ENCODE peak calls at places on chromosomes 1 and 21, in six cellular contexts. Q, S, L, J, W and R are unnamed samples.

GRCh38 chr1:7224081-7224534 is 438.9 kb downstream of the CAMTA1 start:
- DNase-seq in Q (no peak), S (no peak), L (no peak), J (no peak), W (no peak), R (no peak)

GRCh38 chr1:163298340-163298739 is 23.4 kb upstream of the NUF2 start:
- DNase-seq in Q (no peak), S (no peak), L (no peak), J (no peak), W (no peak), R (no peak)

GRCh38 chr1:95057361-95057760 is 15.4 kb downstream of the ALG14 start:
- DNase-seq in Q (no peak), S (no peak), L (no peak), J (no peak), W (no peak), R (no peak)

GRCh38 chr1:201689647-201690046 is 139.3 kb upstream of the IPO9 start:
- DNase-seq in Q (no peak), S (no peak), L (no peak), J (no peak), W (no peak), R (no peak)

GRCh38 chr21:45129231-45129923 is 55.0 kb downstream of the ADARB1 start:
- DNase-seq in Q (no peak), S (no peak), L (no peak), J (no peak), W (no peak), R (no peak)

GRCh38 chr1:77540501-77541161 is 141.8 kb downstream of the ZZZ3 start:
- DNase-seq in Q (no peak), S (no peak), L (no peak), J (no peak), W (no peak), R (no peak)

GRCh38 chr1:205009666-205010065 is 33.3 kb upstream of the CNTN2 start:
- DNase-seq in Q (no peak), S (no peak), L (no peak), J (no peak), W (no peak), R (no peak)

GRCh38 chr1:223700388-223700918 is 11.9 kb upstream of the CAPN2 start:
- DNase-seq in Q (no peak), S (peak), L (no peak), J (no peak), W (no peak), R (no peak)

GRCh38 chr21:26966978-26967913 is at the start of gene ADAMTS5:
- DNase-seq in Q (no peak), S (no peak), L (no peak), J (no peak), W (peak), R (no peak)

GRCh38 chr21:15171546-15171945 is 106.7 kb upstream of the NRIP1 start:
- DNase-seq in Q (no peak), S (no peak), L (no peak), J (no peak), W (no peak), R (no peak)

GRCh38 chr1:155938220-155938627 is 3.2 kb upstream of the RXFP4 start:
- DNase-seq in Q (peak), S (peak), L (peak), J (peak), W (peak), R (peak)

GRCh38 chr1:168643152-168643551 is 66.7 kb downstream of the XCL1 start:
- DNase-seq in Q (no peak), S (no peak), L (no peak), J (no peak), W (no peak), R (no peak)

GRCh38 chr21:44991538-44992483 is 52.0 kb downstream of the SLX9 start:
- DNase-seq in Q (no peak), S (no peak), L (no peak), J (no peak), W (no peak), R (no peak)

GRCh38 chr1:211653907-211654553 is 21.4 kb downstream of the NEK2 start:
- DNase-seq in Q (no peak), S (no peak), L (no peak), J (peak), W (no peak), R (no peak)

GRCh38 chr1:67626495-67627235 is 58.3 kb upstream of the GADD45A start:
- DNase-seq in Q (no peak), S (peak), L (no peak), J (no peak), W (no peak), R (no peak)

GRCh38 chr1:30822966-30823581 is 65.5 kb upstream of the LAPTM5 start:
- DNase-seq in Q (no peak), S (no peak), L (no peak), J (no peak), W (no peak), R (no peak)

GRCh38 chr1:10779201-10779600 is 17.2 kb downstream of the CASZ1 start:
- DNase-seq in Q (no peak), S (peak), L (no peak), J (no peak), W (no peak), R (no peak)

GRCh38 chr1:82062206-82062605 is 261.5 kb downstream of the ADGRL2 start:
- DNase-seq in Q (no peak), S (no peak), L (no peak), J (peak), W (no peak), R (no peak)

GRCh38 chr1:183212870-183213269 is 26.8 kb downstream of the LAMC2 start:
- DNase-seq in Q (no peak), S (no peak), L (no peak), J (no peak), W (no peak), R (no peak)

GRCh38 chr1:216221260-216221700 is 202.0 kb downstream of the USH2A start:
- DNase-seq in Q (peak), S (peak), L (peak), J (peak), W (peak), R (peak)

GRCh38 chr1:153651771-153652170 is 6.7 kb upstream of the SNAPIN start:
- DNase-seq in Q (no peak), S (no peak), L (no peak), J (no peak), W (no peak), R (no peak)

GRCh38 chr1:231643333-231644237 is 17.0 kb downstream of the DISC1 start:
- DNase-seq in Q (no peak), S (no peak), L (no peak), J (no peak), W (no peak), R (no peak)

GRCh38 chr1:188062456-188062855 is 1233.7 kb downstream of the PLA2G4A start:
- DNase-seq in Q (no peak), S (no peak), L (no peak), J (no peak), W (no peak), R (no peak)

GRCh38 chr1:2388004-2388913 is 3.1 kb downstream of the MORN1 start:
- DNase-seq in Q (no peak), S (no peak), L (no peak), J (no peak), W (no peak), R (no peak)

GRCh38 chr1:193437785-193438184 is 251.4 kb upstream of the B3GALT2 start:
- DNase-seq in Q (no peak), S (no peak), L (no peak), J (no peak), W (no peak), R (peak)

GRCh38 chr1:155184835-155185782 is 11.5 kb downstream of the TRIM46 start:
- DNase-seq in Q (no peak), S (no peak), L (no peak), J (no peak), W (peak), R (peak)

GRCh38 chr1:186722711-186723309 is 42.6 kb upstream of the PTGS2 start:
- DNase-seq in Q (peak), S (peak), L (peak), J (peak), W (peak), R (no peak)

GRCh38 chr1:204417231-204417997 is 5.8 kb upstream of the PPP1R15B start:
- DNase-seq in Q (no peak), S (peak), L (peak), J (peak), W (peak), R (no peak)

GRCh38 chr1:232776526-232776925 is 28.7 kb upstream of the MAP10 start:
- DNase-seq in Q (no peak), S (no peak), L (no peak), J (no peak), W (peak), R (no peak)

GRCh38 chr21:20330652-20331051 is 667.6 kb upstream of the NCAM2 start:
- DNase-seq in Q (no peak), S (no peak), L (peak), J (no peak), W (no peak), R (no peak)
- TF ChIP-seq YY1 in Q (no peak), S (no peak), L (no peak), J (no peak), W (no peak), R (no peak)

DNA sequence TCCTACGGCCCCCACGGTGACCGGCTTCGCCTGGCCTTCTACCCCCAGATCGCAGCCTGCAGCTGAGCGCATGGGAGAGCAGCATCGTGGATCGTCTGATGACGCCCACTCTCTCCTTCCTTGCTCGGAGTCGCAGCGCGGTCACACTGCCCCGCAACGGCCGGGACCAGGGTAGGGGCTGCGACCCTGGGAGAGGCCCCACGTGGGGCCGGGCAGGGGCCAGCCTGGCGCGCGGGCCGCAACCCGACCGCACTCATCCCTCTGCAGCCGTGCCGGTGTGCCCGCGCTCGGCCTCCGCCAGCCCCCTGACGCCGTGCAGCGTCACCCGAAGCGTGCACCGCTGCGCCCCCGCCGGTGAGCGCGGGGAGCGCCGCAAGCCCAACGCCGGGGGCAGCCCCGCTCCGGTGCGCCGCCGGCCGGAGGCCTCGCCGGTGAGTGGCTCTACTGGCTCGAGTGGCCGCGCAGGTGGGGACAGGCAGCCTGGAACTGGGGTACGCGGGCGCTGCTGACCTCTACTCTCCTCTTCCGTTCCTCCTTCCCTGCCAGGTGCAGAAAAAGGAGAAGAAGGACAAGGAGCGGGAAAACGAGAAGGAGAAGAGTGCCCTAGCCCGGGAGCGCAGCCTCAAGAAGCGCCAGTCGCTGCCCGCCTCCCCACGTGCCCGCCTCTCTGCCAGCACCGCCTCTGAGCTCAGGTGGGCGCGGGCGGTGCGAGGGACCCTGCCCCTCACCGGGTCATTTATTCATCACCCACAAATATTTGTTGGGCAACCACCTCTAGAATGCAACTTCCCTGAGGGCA is 20.4 kb downstream of the MAP7D1 start:
- DNase-seq in Q (no peak), S (no peak), L (no peak), J (no peak), W (no peak), R (no peak)
- TF ChIP-seq YY1 in Q (no peak), S (no peak), L (no peak), J (no peak), W (no peak), R (no peak)

DNA sequence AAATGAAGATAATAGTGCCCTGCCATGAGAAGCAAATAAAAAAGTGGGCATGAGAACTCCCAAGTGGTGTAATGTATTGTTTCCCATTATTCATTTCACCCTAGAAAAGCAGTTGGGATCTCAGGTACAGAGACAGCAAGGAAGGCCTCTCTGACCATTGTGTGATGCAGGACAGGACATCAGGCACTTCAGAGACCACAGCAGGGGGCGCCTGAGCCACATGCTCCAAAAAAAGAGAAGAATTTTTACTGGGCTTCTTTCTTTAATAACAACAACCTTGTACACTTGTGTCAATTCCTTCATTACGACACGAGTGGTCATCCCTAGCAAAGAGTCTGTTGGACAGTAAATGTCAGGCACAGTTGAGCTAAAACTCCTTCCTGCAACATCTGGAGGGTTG is 533.3 kb downstream of the OMA1 start:
- DNase-seq in Q (no peak), S (no peak), L (peak), J (peak), W (no peak), R (no peak)
- TF ChIP-seq YY1 in Q (no peak), S (no peak), L (no peak), J (no peak), W (no peak), R (no peak)

GRCh38 chr1:84665703-84666317 is 24.5 kb downstream of the SSX2IP start:
- DNase-seq in Q (no peak), S (no peak), L (no peak), J (no peak), W (no peak), R (no peak)
- TF ChIP-seq YY1 in Q (no peak), S (no peak), L (no peak), J (no peak), W (no peak), R (no peak)

GRCh38 chr1:26994020-26994745 is 691 bp downstream of the TRNP1 start:
- DNase-seq in Q (no peak), S (no peak), L (peak), J (no peak), W (peak), R (no peak)

GRCh38 chr1:26991310-26992116 is 2.0 kb upstream of the TRNP1 start:
- DNase-seq in Q (no peak), S (no peak), L (peak), J (peak), W (no peak), R (no peak)

GRCh38 chr1:26994772-26995625 is 1.5 kb downstream of the TRNP1 start:
- DNase-seq in Q (no peak), S (no peak), L (no peak), J (no peak), W (no peak), R (no peak)

GRCh38 chr1:26996024-26996423 is 2.5 kb downstream of the TRNP1 start:
- DNase-seq in Q (no peak), S (no peak), L (no peak), J (no peak), W (no peak), R (no peak)

DNA sequence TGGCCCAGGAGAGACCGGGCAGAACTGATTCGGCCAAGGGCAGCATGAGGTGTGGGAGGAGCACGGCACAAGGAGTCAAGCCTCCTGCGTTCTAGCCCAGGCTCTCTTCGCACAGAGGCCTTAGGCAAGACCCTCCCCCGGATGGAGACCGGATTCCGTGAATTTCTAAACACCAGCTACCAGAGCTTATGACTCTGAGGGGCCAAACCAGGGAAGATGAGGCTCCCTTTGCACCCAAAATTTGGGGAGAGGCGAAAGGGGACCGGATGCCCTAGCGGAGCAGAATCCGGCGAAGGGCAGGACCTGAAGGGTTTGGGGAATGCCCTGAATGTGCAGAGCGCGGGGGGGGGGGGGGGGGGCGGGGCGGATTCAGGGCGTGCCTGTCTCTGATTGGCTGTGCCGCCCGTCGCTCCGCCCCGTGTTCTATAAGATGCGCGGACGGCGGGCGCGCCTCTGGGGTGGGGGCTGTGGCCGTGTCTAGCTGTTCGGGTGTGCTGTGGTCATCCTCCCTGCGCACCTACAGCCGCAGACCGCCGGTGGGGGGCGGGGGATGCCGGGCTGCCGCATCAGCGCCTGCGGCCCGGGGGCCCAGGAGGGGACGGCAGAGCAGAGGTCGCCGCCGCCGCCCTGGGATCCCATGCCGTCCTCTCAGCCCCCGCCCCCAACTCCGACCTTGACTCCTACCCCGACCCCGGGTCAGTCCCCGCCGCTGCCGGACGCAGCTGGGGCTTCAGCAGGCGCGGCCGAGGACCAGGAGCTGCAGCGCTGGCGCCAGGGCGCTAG is at the start of gene TRNP1:
- DNase-seq in Q (peak), S (no peak), L (peak), J (peak), W (peak), R (no peak)
- TF ChIP-seq YY1 in Q (no peak), S (peak), L (no peak), J (peak), W (no peak), R (no peak)

GRCh38 chr1:178628637-178629548 is 96.2 kb upstream of the RALGPS2 start:
- DNase-seq in Q (peak), S (no peak), L (no peak), J (no peak), W (no peak), R (no peak)
- TF ChIP-seq YY1 in Q (no peak), S (no peak), L (no peak), J (no peak), W (no peak), R (no peak)

DNA sequence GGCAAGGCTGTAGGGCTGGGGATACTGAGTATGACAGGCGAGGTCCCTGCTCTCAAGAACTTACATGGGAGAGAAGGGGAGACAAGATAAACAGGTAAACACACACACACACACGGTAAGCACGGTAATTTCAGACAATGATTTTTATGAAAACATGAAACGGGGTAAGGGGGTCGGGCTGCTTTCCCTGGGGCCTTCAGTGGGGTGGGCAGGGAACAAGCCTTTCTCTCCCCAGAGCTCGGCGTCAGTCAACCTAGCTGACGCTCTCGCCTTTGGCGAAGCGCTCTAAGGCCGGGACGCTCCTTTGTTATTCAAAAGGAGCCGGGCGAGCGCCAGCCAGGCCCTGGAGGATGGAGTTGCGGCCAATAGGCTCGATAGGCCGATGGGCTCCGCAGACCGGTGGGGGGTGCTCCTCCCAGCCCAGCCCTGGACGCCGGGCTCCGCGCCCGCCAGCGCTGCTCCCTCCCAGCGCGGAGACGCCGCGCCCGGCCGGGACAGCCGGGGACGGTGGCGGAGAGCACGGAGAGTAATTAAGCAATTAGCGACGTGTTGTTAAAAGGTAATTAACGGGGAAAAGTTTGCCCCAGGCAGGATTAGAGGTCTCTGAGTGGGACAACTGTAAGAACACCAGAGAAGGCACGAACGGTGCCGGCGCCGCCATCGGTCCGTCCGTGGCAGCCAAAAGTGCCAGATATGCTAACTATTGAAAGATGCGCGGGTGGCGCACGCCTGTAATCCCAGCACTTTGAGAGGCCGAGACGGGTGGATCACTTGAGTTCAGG is 980 bp upstream of the INKA2 start:
- DNase-seq in Q (peak), S (no peak), L (peak), J (no peak), W (peak), R (no peak)
- TF ChIP-seq YY1 in Q (no peak), S (no peak), L (no peak), J (no peak), W (no peak), R (no peak)

GRCh38 chr21:33112151-33112550 is 42.2 kb downstream of the OLIG1 start:
- DNase-seq in Q (no peak), S (no peak), L (no peak), J (no peak), W (no peak), R (no peak)

GRCh38 chr21:33112670-33113596 is 43.0 kb downstream of the OLIG1 start:
- DNase-seq in Q (no peak), S (no peak), L (no peak), J (no peak), W (no peak), R (no peak)

GRCh38 chr21:33111577-33111976 is 41.6 kb downstream of the OLIG1 start:
- DNase-seq in Q (no peak), S (no peak), L (no peak), J (no peak), W (no peak), R (no peak)

GRCh38 chr21:33110340-33110715 is 40.4 kb downstream of the OLIG1 start:
- DNase-seq in Q (no peak), S (no peak), L (no peak), J (no peak), W (no peak), R (no peak)

GRCh38 chr21:33109574-33110339 is 39.8 kb downstream of the OLIG1 start:
- DNase-seq in Q (no peak), S (no peak), L (no peak), J (no peak), W (no peak), R (no peak)
- TF ChIP-seq YY1 in Q (no peak), S (no peak), L (no peak), J (no peak), W (no peak), R (no peak)

GRCh38 chr1:15684468-15685283 is 556 bp downstream of the PLEKHM2 start:
- DNase-seq in Q (no peak), S (no peak), L (peak), J (no peak), W (peak), R (no peak)
- TF ChIP-seq YY1 in Q (no peak), S (no peak), L (peak), J (peak), W (no peak), R (no peak)

GRCh38 chr1:191577213-191577612 is 581.0 kb upstream of the RGS18 start:
- DNase-seq in Q (no peak), S (no peak), L (peak), J (no peak), W (no peak), R (no peak)

GRCh38 chr1:191575180-191575579 is 583.1 kb upstream of the RGS18 start:
- DNase-seq in Q (no peak), S (no peak), L (peak), J (no peak), W (no peak), R (no peak)

GRCh38 chr1:191582169-191582568 is 576.1 kb upstream of the RGS18 start:
- DNase-seq in Q (no peak), S (no peak), L (peak), J (no peak), W (no peak), R (no peak)

GRCh38 chr1:191579019-191579418 is 579.2 kb upstream of the RGS18 start:
- DNase-seq in Q (no peak), S (no peak), L (no peak), J (no peak), W (no peak), R (no peak)

GRCh38 chr1:191578281-191578680 is 580.0 kb upstream of the RGS18 start:
- DNase-seq in Q (no peak), S (no peak), L (no peak), J (no peak), W (no peak), R (no peak)
- TF ChIP-seq YY1 in Q (no peak), S (no peak), L (no peak), J (no peak), W (no peak), R (no peak)